ENCODE peak calls at places on chromosomes 11 and 22, in ten cellular contexts. One of them, this sample, is unnamed.

GRCh38 chr22:49232319-49233067 is 595.2 kb downstream of the BRD1 start:
- DNase-seq in NCI-H1105 treated with DMSO at 0.1 percent for 48 hours: no peak
- DNase-seq in epithelial cell of prostate: no peak
- DNase-seq in adrenal gland: no peak
- DNase-seq in iPS DF 19.7: no peak
- DNase-seq in left lung: no peak
- DNase-seq in HuH-7.5: no peak
- DNase-seq in LHCN-M2: no peak
- DNase-seq in CD8-positive, alpha-beta memory T cell: no peak
- DNase-seq in T-helper 1 cell: no peak
- DNase-seq in this sample: no peak

GRCh38 chr11:124758355-124759267 is 3.5 kb downstream of the ESAM start:
- DNase-seq in HuH-7.5: peak
- DNase-seq in NCI-H1105 treated with DMSO at 0.1 percent for 48 hours: peak
- DNase-seq in iPS DF 19.7: peak
- DNase-seq in adrenal gland: peak
- DNase-seq in epithelial cell of prostate: no peak
- DNase-seq in T-helper 1 cell: peak
- DNase-seq in LHCN-M2: peak
- DNase-seq in left lung: peak
- DNase-seq in CD8-positive, alpha-beta memory T cell: peak
- DNase-seq in this sample: peak

GRCh38 chr22:44422742-44423370 is 75.2 kb downstream of the RTL6 start:
- DNase-seq in CD8-positive, alpha-beta memory T cell: no peak
- DNase-seq in NCI-H1105 treated with DMSO at 0.1 percent for 48 hours: no peak
- DNase-seq in adrenal gland: no peak
- DNase-seq in iPS DF 19.7: no peak
- DNase-seq in left lung: peak
- DNase-seq in LHCN-M2: no peak
- DNase-seq in T-helper 1 cell: no peak
- DNase-seq in epithelial cell of prostate: no peak
- DNase-seq in HuH-7.5: no peak
- DNase-seq in this sample: no peak

GRCh38 chr11:92707173-92707619 is 262.3 kb upstream of the MTNR1B start:
- DNase-seq in iPS DF 19.7: no peak
- DNase-seq in LHCN-M2: no peak
- DNase-seq in HuH-7.5: no peak
- DNase-seq in left lung: no peak
- DNase-seq in T-helper 1 cell: no peak
- DNase-seq in NCI-H1105 treated with DMSO at 0.1 percent for 48 hours: peak
- DNase-seq in epithelial cell of prostate: peak
- DNase-seq in CD8-positive, alpha-beta memory T cell: no peak
- DNase-seq in adrenal gland: no peak
- DNase-seq in this sample: peak

GRCh38 chr11:34860518-34860917 is 55.7 kb downstream of the APIP start:
- DNase-seq in NCI-H1105 treated with DMSO at 0.1 percent for 48 hours: no peak
- DNase-seq in T-helper 1 cell: no peak
- DNase-seq in epithelial cell of prostate: no peak
- DNase-seq in adrenal gland: no peak
- DNase-seq in LHCN-M2: no peak
- DNase-seq in CD8-positive, alpha-beta memory T cell: no peak
- DNase-seq in HuH-7.5: no peak
- DNase-seq in left lung: no peak
- DNase-seq in iPS DF 19.7: no peak
- DNase-seq in this sample: no peak

GRCh38 chr11:17014321-17014773 is at the start of gene PLEKHA7:
- DNase-seq in NCI-H1105 treated with DMSO at 0.1 percent for 48 hours: peak
- DNase-seq in HuH-7.5: peak
- DNase-seq in adrenal gland: no peak
- DNase-seq in T-helper 1 cell: no peak
- DNase-seq in left lung: peak
- DNase-seq in LHCN-M2: no peak
- DNase-seq in iPS DF 19.7: no peak
- DNase-seq in epithelial cell of prostate: no peak
- DNase-seq in CD8-positive, alpha-beta memory T cell: no peak
- DNase-seq in this sample: peak

GRCh38 chr11:12536566-12536965 is 137.7 kb upstream of the TEAD1 start:
- DNase-seq in CD8-positive, alpha-beta memory T cell: no peak
- DNase-seq in left lung: no peak
- DNase-seq in T-helper 1 cell: no peak
- DNase-seq in adrenal gland: no peak
- DNase-seq in iPS DF 19.7: no peak
- DNase-seq in LHCN-M2: no peak
- DNase-seq in HuH-7.5: no peak
- DNase-seq in NCI-H1105 treated with DMSO at 0.1 percent for 48 hours: no peak
- DNase-seq in epithelial cell of prostate: no peak
- DNase-seq in this sample: no peak

GRCh38 chr11:126265801-126266200 is 2.9 kb downstream of the SRPRA start:
- DNase-seq in adrenal gland: no peak
- DNase-seq in T-helper 1 cell: no peak
- DNase-seq in CD8-positive, alpha-beta memory T cell: no peak
- DNase-seq in left lung: no peak
- DNase-seq in LHCN-M2: no peak
- DNase-seq in NCI-H1105 treated with DMSO at 0.1 percent for 48 hours: no peak
- DNase-seq in iPS DF 19.7: no peak
- DNase-seq in epithelial cell of prostate: no peak
- DNase-seq in HuH-7.5: no peak
- DNase-seq in this sample: no peak

GRCh38 chr22:44703269-44703870 is 1.4 kb downstream of the PRR5 start:
- DNase-seq in epithelial cell of prostate: no peak
- DNase-seq in HuH-7.5: no peak
- DNase-seq in adrenal gland: no peak
- DNase-seq in NCI-H1105 treated with DMSO at 0.1 percent for 48 hours: no peak
- DNase-seq in left lung: no peak
- DNase-seq in LHCN-M2: no peak
- DNase-seq in iPS DF 19.7: no peak
- DNase-seq in CD8-positive, alpha-beta memory T cell: no peak
- DNase-seq in T-helper 1 cell: no peak
- DNase-seq in this sample: no peak

GRCh38 chr11:12356944-12357655 is 20.3 kb upstream of the PARVA start:
- DNase-seq in LHCN-M2: no peak
- DNase-seq in NCI-H1105 treated with DMSO at 0.1 percent for 48 hours: no peak
- DNase-seq in epithelial cell of prostate: no peak
- DNase-seq in iPS DF 19.7: no peak
- DNase-seq in adrenal gland: no peak
- DNase-seq in CD8-positive, alpha-beta memory T cell: no peak
- DNase-seq in left lung: no peak
- DNase-seq in T-helper 1 cell: no peak
- DNase-seq in HuH-7.5: no peak
- DNase-seq in this sample: no peak

GRCh38 chr11:62600367-62601113 is 1.1 kb downstream of the MTA2 start:
- DNase-seq in CD8-positive, alpha-beta memory T cell: no peak
- DNase-seq in adrenal gland: no peak
- DNase-seq in LHCN-M2: no peak
- DNase-seq in epithelial cell of prostate: no peak
- DNase-seq in left lung: no peak
- DNase-seq in T-helper 1 cell: no peak
- DNase-seq in NCI-H1105 treated with DMSO at 0.1 percent for 48 hours: no peak
- DNase-seq in iPS DF 19.7: no peak
- DNase-seq in HuH-7.5: no peak
- DNase-seq in this sample: no peak

GRCh38 chr11:93396356-93396755 is 65.8 kb downstream of the DEUP1 start:
- DNase-seq in NCI-H1105 treated with DMSO at 0.1 percent for 48 hours: no peak
- DNase-seq in iPS DF 19.7: no peak
- DNase-seq in T-helper 1 cell: no peak
- DNase-seq in epithelial cell of prostate: no peak
- DNase-seq in LHCN-M2: no peak
- DNase-seq in HuH-7.5: no peak
- DNase-seq in left lung: no peak
- DNase-seq in CD8-positive, alpha-beta memory T cell: no peak
- DNase-seq in adrenal gland: no peak
- DNase-seq in this sample: no peak

GRCh38 chr11:85595285-85595884 is 31.8 kb downstream of the DLG2 start:
- DNase-seq in NCI-H1105 treated with DMSO at 0.1 percent for 48 hours: peak
- DNase-seq in LHCN-M2: peak
- DNase-seq in adrenal gland: no peak
- DNase-seq in left lung: no peak
- DNase-seq in iPS DF 19.7: no peak
- DNase-seq in CD8-positive, alpha-beta memory T cell: no peak
- DNase-seq in epithelial cell of prostate: peak
- DNase-seq in HuH-7.5: peak
- DNase-seq in T-helper 1 cell: no peak
- DNase-seq in this sample: peak

GRCh38 chr11:14789879-14790484 is 102.0 kb downstream of the CYP2R1 start:
- DNase-seq in LHCN-M2: no peak
- DNase-seq in T-helper 1 cell: no peak
- DNase-seq in left lung: no peak
- DNase-seq in NCI-H1105 treated with DMSO at 0.1 percent for 48 hours: peak
- DNase-seq in CD8-positive, alpha-beta memory T cell: no peak
- DNase-seq in epithelial cell of prostate: no peak
- DNase-seq in iPS DF 19.7: no peak
- DNase-seq in adrenal gland: no peak
- DNase-seq in HuH-7.5: no peak
- DNase-seq in this sample: no peak

GRCh38 chr11:61972796-61973602 is 5.6 kb upstream of the FTH1 start:
- DNase-seq in adrenal gland: peak
- DNase-seq in iPS DF 19.7: no peak
- DNase-seq in left lung: no peak
- DNase-seq in LHCN-M2: peak
- DNase-seq in HuH-7.5: no peak
- DNase-seq in NCI-H1105 treated with DMSO at 0.1 percent for 48 hours: no peak
- DNase-seq in epithelial cell of prostate: peak
- DNase-seq in T-helper 1 cell: no peak
- DNase-seq in CD8-positive, alpha-beta memory T cell: no peak
- DNase-seq in this sample: no peak

GRCh38 chr11:33997473-33998347 is 53.8 kb upstream of the CAPRIN1 start:
- DNase-seq in T-helper 1 cell: no peak
- DNase-seq in LHCN-M2: peak
- DNase-seq in HuH-7.5: no peak
- DNase-seq in CD8-positive, alpha-beta memory T cell: no peak
- DNase-seq in adrenal gland: no peak
- DNase-seq in left lung: no peak
- DNase-seq in iPS DF 19.7: no peak
- DNase-seq in NCI-H1105 treated with DMSO at 0.1 percent for 48 hours: no peak
- DNase-seq in epithelial cell of prostate: no peak
- DNase-seq in this sample: no peak

GRCh38 chr11:11215944-11216343 is 137.1 kb downstream of the CSNK2A3 start:
- DNase-seq in T-helper 1 cell: no peak
- DNase-seq in epithelial cell of prostate: no peak
- DNase-seq in CD8-positive, alpha-beta memory T cell: no peak
- DNase-seq in left lung: no peak
- DNase-seq in NCI-H1105 treated with DMSO at 0.1 percent for 48 hours: peak
- DNase-seq in adrenal gland: no peak
- DNase-seq in HuH-7.5: no peak
- DNase-seq in LHCN-M2: no peak
- DNase-seq in iPS DF 19.7: no peak
- DNase-seq in this sample: no peak

GRCh38 chr22:49540084-49540483 is 287.6 kb downstream of the BRD1 start:
- DNase-seq in CD8-positive, alpha-beta memory T cell: no peak
- DNase-seq in iPS DF 19.7: no peak
- DNase-seq in epithelial cell of prostate: no peak
- DNase-seq in NCI-H1105 treated with DMSO at 0.1 percent for 48 hours: no peak
- DNase-seq in LHCN-M2: no peak
- DNase-seq in T-helper 1 cell: no peak
- DNase-seq in adrenal gland: no peak
- DNase-seq in left lung: no peak
- DNase-seq in HuH-7.5: no peak
- DNase-seq in this sample: no peak

GRCh38 chr11:98411777-98412176 is 609.0 kb upstream of the CNTN5 start:
- DNase-seq in NCI-H1105 treated with DMSO at 0.1 percent for 48 hours: no peak
- DNase-seq in adrenal gland: no peak
- DNase-seq in left lung: no peak
- DNase-seq in LHCN-M2: no peak
- DNase-seq in iPS DF 19.7: no peak
- DNase-seq in epithelial cell of prostate: no peak
- DNase-seq in T-helper 1 cell: no peak
- DNase-seq in HuH-7.5: no peak
- DNase-seq in CD8-positive, alpha-beta memory T cell: no peak
- DNase-seq in this sample: no peak

GRCh38 chr11:2186669-2187266 is 15.2 kb upstream of the TH start:
- DNase-seq in NCI-H1105 treated with DMSO at 0.1 percent for 48 hours: peak
- DNase-seq in LHCN-M2: peak
- DNase-seq in CD8-positive, alpha-beta memory T cell: no peak
- DNase-seq in HuH-7.5: no peak
- DNase-seq in iPS DF 19.7: no peak
- DNase-seq in adrenal gland: no peak
- DNase-seq in T-helper 1 cell: no peak
- DNase-seq in left lung: no peak
- DNase-seq in epithelial cell of prostate: no peak
- DNase-seq in this sample: peak

GRCh38 chr11:1628506-1629325 is 859 bp upstream of the KRTAP5-5 start:
- DNase-seq in iPS DF 19.7: no peak
- DNase-seq in HuH-7.5: peak
- DNase-seq in adrenal gland: peak
- DNase-seq in T-helper 1 cell: peak
- DNase-seq in NCI-H1105 treated with DMSO at 0.1 percent for 48 hours: no peak
- DNase-seq in epithelial cell of prostate: no peak
- DNase-seq in LHCN-M2: peak
- DNase-seq in CD8-positive, alpha-beta memory T cell: peak
- DNase-seq in left lung: no peak
- DNase-seq in this sample: peak

GRCh38 chr22:36088292-36088691 is 59.7 kb upstream of the RBFOX2 start:
- DNase-seq in epithelial cell of prostate: peak
- DNase-seq in iPS DF 19.7: no peak
- DNase-seq in left lung: no peak
- DNase-seq in T-helper 1 cell: no peak
- DNase-seq in HuH-7.5: no peak
- DNase-seq in LHCN-M2: no peak
- DNase-seq in NCI-H1105 treated with DMSO at 0.1 percent for 48 hours: no peak
- DNase-seq in CD8-positive, alpha-beta memory T cell: no peak
- DNase-seq in adrenal gland: no peak
- DNase-seq in this sample: no peak

This sample was measured in HEK293T.